ENCODE peak calls at places on chromosomes 3 and 15, in ten cellular contexts. J is HuH-7; X is stimulated activated CD4-positive, alpha-beta T cell treated with anti-CD3 and anti-CD28 coated beads, Interleukin-1b, Interleukin-23, amount 100 ng/mL, for 24 hours; G is activated CD4-positive, alpha-beta T cell treated with anti-CD3 and anti-CD28 coated beads, Interleukin-2, amount 50 U/mL, for 24 hours; Z is activated T-cell treated with anti-CD3 and anti-CD28 coated beads for 24 hours; K is transverse colon; A is Daoy; Q is hippocampal formation; P is SJCRH30; I is GM12865. S is an unnamed sample.

GRCh38 chr15:66740802-66741201 is 38.8 kb downstream of the SMAD6 start:
- DNase-seq in J (no peak), X (no peak), G (no peak), Z (no peak), K (peak; percentile 72), A (peak; percentile 48), Q (no peak), P (no peak), I (no peak), S (no peak)

GRCh38 chr3:169022457-169022856 is 641.1 kb downstream of the MECOM start:
- DNase-seq in J (no peak), X (no peak), G (no peak), Z (no peak), K (no peak), A (peak; percentile 35), Q (no peak), P (no peak), I (no peak), S (no peak)

GRCh38 chr15:78213425-78213750 is 21.0 kb downstream of the ACSBG1 start:
- DNase-seq in J (no peak), X (no peak), G (no peak), Z (no peak), K (no peak), A (no peak), Q (no peak), P (no peak), I (no peak), S (no peak)

GRCh38 chr3:140093742-140094141 is 158.8 kb downstream of the CLSTN2 start:
- DNase-seq in J (no peak), X (no peak), G (no peak), Z (no peak), K (peak; percentile 71), A (peak; percentile 91), Q (no peak), P (peak; percentile 73), I (no peak), S (no peak)

GRCh38 chr3:144643778-144644191 is 672.2 kb downstream of the DIPK2A start:
- DNase-seq in J (no peak), X (no peak), G (no peak), Z (no peak), K (no peak), A (no peak), Q (peak; percentile 51), P (no peak), I (no peak), S (no peak)

GRCh38 chr15:76840830-76841460 is 64.2 kb downstream of the SCAPER start:
- DNase-seq in J (peak; percentile 17), X (no peak), G (no peak), Z (no peak), K (no peak), A (no peak), Q (no peak), P (no peak), I (peak; percentile 45), S (peak; percentile 16)

GRCh38 chr3:7285502-7285901 is 424.6 kb downstream of the GRM7 start:
- DNase-seq in J (no peak), X (no peak), G (no peak), Z (no peak), K (no peak), A (no peak), Q (no peak), P (no peak), I (peak; percentile 13), S (no peak)

GRCh38 chr3:139737682-139738361 is 60.0 kb upstream of the NMNAT3 start:
- DNase-seq in J (no peak), X (no peak), G (no peak), Z (no peak), K (no peak), A (no peak), Q (no peak), P (no peak), I (no peak), S (no peak)

GRCh38 chr3:72271215-72271614 is 486.3 kb upstream of the PROK2 start:
- DNase-seq in J (no peak), X (no peak), G (no peak), Z (no peak), K (no peak), A (no peak), Q (no peak), P (no peak), I (no peak), S (no peak)

GRCh38 chr15:90358124-90359033 is 6.3 kb downstream of the ZNF774 start:
- DNase-seq in J (no peak), X (no peak), G (no peak), Z (no peak), K (peak; percentile 47), A (peak; percentile 30), Q (no peak), P (no peak), I (no peak), S (no peak)

GRCh38 chr3:84666468-84666867 is 292.3 kb upstream of the CADM2 start:
- DNase-seq in J (no peak), X (no peak), G (no peak), Z (no peak), K (no peak), A (no peak), Q (no peak), P (no peak), I (no peak), S (no peak)

GRCh38 chr3:189144645-189145044 is 27.1 kb upstream of the TPRG1 start:
- DNase-seq in J (peak; percentile 20), X (no peak), G (no peak), Z (no peak), K (no peak), A (peak; percentile 13), Q (no peak), P (no peak), I (peak; percentile 22), S (no peak)

GRCh38 chr3:21041621-21042020 is 709.4 kb downstream of the ZNF385D start:
- DNase-seq in J (no peak), X (no peak), G (no peak), Z (no peak), K (no peak), A (no peak), Q (no peak), P (no peak), I (no peak), S (no peak)

GRCh38 chr3:4988815-4989648 is 9.8 kb downstream of the BHLHE40 start:
- DNase-seq in J (no peak), X (no peak), G (no peak), Z (no peak), K (peak; percentile 53), A (no peak), Q (no peak), P (peak; percentile 71), I (no peak), S (peak; percentile 94)

GRCh38 chr3:62193586-62194345 is 179.6 kb downstream of the FEZF2 start:
- DNase-seq in J (no peak), X (no peak), G (no peak), Z (no peak), K (no peak), A (no peak), Q (no peak), P (no peak), I (no peak), S (no peak)

GRCh38 chr3:184154909-184155643 is at the start of gene DVL3:
- DNase-seq in J (peak; percentile 74), X (no peak), G (no peak), Z (no peak), K (peak; percentile 77), A (peak; percentile 78), Q (peak; percentile 65), P (peak; percentile 59), I (peak; percentile 79), S (peak; percentile 93)

GRCh38 chr3:141074529-141074928 is 23.4 kb downstream of the SPSB4 start:
- DNase-seq in J (no peak), X (no peak), G (no peak), Z (no peak), K (no peak), A (no peak), Q (no peak), P (no peak), I (no peak), S (no peak)

GRCh38 chr3:139561959-139562676 is 22.6 kb upstream of the RBP1 start:
- DNase-seq in J (peak; percentile 43), X (no peak), G (no peak), Z (no peak), K (peak; percentile 27), A (peak; percentile 48), Q (peak; percentile 16), P (peak; percentile 50), I (peak; percentile 51), S (peak; percentile 36)

GRCh38 chr3:128335621-128336296 is 130.9 kb downstream of the DNAJB8 start:
- DNase-seq in J (no peak), X (no peak), G (no peak), Z (no peak), K (no peak), A (no peak), Q (no peak), P (no peak), I (no peak), S (no peak)

GRCh38 chr3:52001443-52001974 is 5.8 kb upstream of the RPL29 start:
- DNase-seq in J (peak; percentile 95), X (peak; percentile 71), G (peak; percentile 77), Z (peak; percentile 78), K (peak; percentile 79), A (peak; percentile 80), Q (peak; percentile 63), P (peak; percentile 71), I (peak; percentile 88), S (peak; percentile 83)

GRCh38 chr3:172040976-172041963 is 1.9 kb downstream of the FNDC3B start:
- DNase-seq in J (peak; percentile 32), X (no peak), G (no peak), Z (no peak), K (peak; percentile 49), A (peak; percentile 71), Q (no peak), P (peak; percentile 73), I (no peak), S (no peak)

GRCh38 chr15:82641129-82641798 is 5.9 kb downstream of the CPEB1 start:
- DNase-seq in J (no peak), X (no peak), G (no peak), Z (no peak), K (no peak), A (no peak), Q (no peak), P (no peak), I (peak; percentile 14), S (no peak)

GRCh38 chr15:81182746-81183402 is 13.8 kb upstream of the IL16 start:
- DNase-seq in J (no peak), X (no peak), G (no peak), Z (no peak), K (no peak), A (no peak), Q (no peak), P (no peak), I (no peak), S (no peak)

GRCh38 chr3:156987946-156988345 is 161.8 kb downstream of the LEKR1 start:
- DNase-seq in J (no peak), X (no peak), G (no peak), Z (no peak), K (no peak), A (no peak), Q (no peak), P (no peak), I (no peak), S (no peak)

GRCh38 chr3:141659821-141660597 is 78.1 kb upstream of the RNF7 start:
- DNase-seq in J (peak; percentile 51), X (no peak), G (no peak), Z (no peak), K (peak; percentile 49), A (peak; percentile 73), Q (peak; percentile 43), P (peak; percentile 86), I (no peak), S (peak; percentile 36)

GRCh38 chr3:188294823-188295487 is 141.0 kb downstream of the LPP start:
- DNase-seq in J (no peak), X (no peak), G (no peak), Z (no peak), K (no peak), A (peak; percentile 89), Q (no peak), P (no peak), I (no peak), S (no peak)

GRCh38 chr3:33115024-33115768 is 1.4 kb downstream of the CRTAP start:
- DNase-seq in J (no peak), X (no peak), G (no peak), Z (no peak), K (peak; percentile 70), A (peak; percentile 84), Q (peak; percentile 40), P (no peak), I (peak; percentile 24), S (peak; percentile 61)

GRCh38 chr15:40065166-40065565 is 26.2 kb upstream of the SRP14 start:
- DNase-seq in J (no peak), X (no peak), G (no peak), Z (no peak), K (no peak), A (no peak), Q (no peak), P (no peak), I (no peak), S (no peak)

S was measured in K562.